ENCODE peak calls at places on chromosomes 13 and 19, in seven cellular contexts. Q is amniotic stem cell; R is stimulated activated CD8-positive, alpha-beta memory T cell treated with anti-CD3 and anti-CD28 coated beads, Interleukin-2, amount 100 ng/mL, for 48 hours; S is stimulated activated naive CD4-positive, alpha-beta T cell; N is stomach; C is SIG-M5; O is brain pericyte. A is an unnamed sample.

GRCh38 chr13:113178896-113179167 is 20.4 kb downstream of the PROZ start:
- DNase-seq in Q (no peak), R (no peak), S (no peak), N (no peak), C (no peak), O (no peak), A (no peak)

GRCh38 chr19:14059093-14059480 is 2.8 kb downstream of the PALM3 start:
- DNase-seq in Q (no peak), R (no peak), S (no peak), N (peak), C (no peak), O (no peak), A (no peak)

GRCh38 chr13:29497137-29497654 is 98.3 kb downstream of the SLC7A1 start:
- DNase-seq in Q (no peak), R (no peak), S (no peak), N (no peak), C (no peak), O (peak), A (no peak)

GRCh38 chr19:44608391-44608821 is 5.0 kb upstream of the IGSF23 start:
- DNase-seq in Q (peak), R (no peak), S (no peak), N (no peak), C (no peak), O (no peak), A (peak)

GRCh38 chr19:19613456-19613855 is 5.0 kb downstream of the PBX4 start:
- DNase-seq in Q (no peak), R (no peak), S (no peak), N (no peak), C (no peak), O (no peak), A (no peak)

GRCh38 chr19:8558325-8558724 is 18.9 kb downstream of the MYO1F start:
- DNase-seq in Q (no peak), R (no peak), S (no peak), N (no peak), C (no peak), O (no peak), A (no peak)

GRCh38 chr19:5615756-5616327 is 6.7 kb downstream of the SAFB2 start:
- DNase-seq in Q (no peak), R (no peak), S (no peak), N (no peak), C (no peak), O (no peak), A (no peak)

GRCh38 chr19:40461669-40462221 is 3.8 kb downstream of the BLVRB start:
- DNase-seq in Q (no peak), R (no peak), S (no peak), N (no peak), C (no peak), O (no peak), A (no peak)